ENCODE peak calls at places on chromosomes 6 and 20, in seven cellular contexts. Q is K562, J is GM12878, C is SK-N-SH, I is H1, K is sigmoid colon, D is prostate gland. X is an unnamed sample.

GRCh38 chr6:133474516-133474915 is 233.4 kb downstream of the EYA4 start:
- DNase-seq in Q (no peak), J (no peak), C (no peak), I (no peak), K (no peak), D (no peak), X (no peak)

GRCh38 chr6:75023634-75024033 is 182.2 kb downstream of the COL12A1 start:
- DNase-seq in Q (no peak), J (no peak), C (no peak), I (no peak), K (no peak), D (no peak), X (no peak)

GRCh38 chr6:87785229-87785862 is 83.3 kb upstream of the AKIRIN2 start:
- DNase-seq in Q (no peak), J (no peak), C (no peak), I (no peak), K (no peak), D (no peak), X (no peak)

GRCh38 chr20:36251426-36251825 is 15.1 kb downstream of the AAR2 start:
- DNase-seq in Q (no peak), J (no peak), C (no peak), I (no peak), K (peak; percentile 2), D (no peak), X (no peak)

GRCh38 chr20:35515949-35516645 is 13.4 kb downstream of the C20orf173 start:
- DNase-seq in Q (peak; percentile 22), J (no peak), C (no peak), I (no peak), K (no peak), D (no peak), X (no peak)

GRCh38 chr6:22727709-22728108 is 158.3 kb downstream of the HDGFL1 start:
- DNase-seq in Q (no peak), J (no peak), C (no peak), I (no peak), K (no peak), D (no peak), X (no peak)

GRCh38 chr6:139855741-139856206 is 481.3 kb upstream of the CITED2 start:
- DNase-seq in Q (no peak), J (no peak), C (no peak), I (no peak), K (no peak), D (no peak), X (no peak)

GRCh38 chr20:19426356-19426755 is 213.9 kb downstream of the SLC24A3 start:
- DNase-seq in Q (no peak), J (no peak), C (no peak), I (no peak), K (no peak), D (no peak), X (no peak)

GRCh38 chr6:16332175-16332542 is 93.8 kb downstream of the GMPR start:
- DNase-seq in Q (peak; percentile 92), J (peak; percentile 78), C (peak; percentile 81), I (peak; percentile 64), K (peak; percentile 90), D (peak; percentile 83), X (no peak)

GRCh38 chr6:147141690-147142308 is 62.4 kb upstream of the STXBP5 start:
- DNase-seq in Q (peak; percentile 51), J (no peak), C (no peak), I (no peak), K (no peak), D (no peak), X (no peak)

GRCh38 chr6:111154981-111155380 is 67.7 kb downstream of the SLC16A10 start:
- DNase-seq in Q (no peak), J (no peak), C (no peak), I (no peak), K (no peak), D (no peak), X (no peak)

GRCh38 chr6:150072201-150072600 is 3.3 kb upstream of the ULBP3 start:
- DNase-seq in Q (peak; percentile 84), J (no peak), C (no peak), I (no peak), K (no peak), D (peak; percentile 56), X (no peak)

GRCh38 chr20:58693226-58694006 is 816 bp downstream of the NPEPL1 start:
- DNase-seq in Q (no peak), J (no peak), C (no peak), I (no peak), K (peak; percentile 73), D (no peak), X (no peak)

GRCh38 chr6:163985710-163986109 is 571.2 kb downstream of the QKI start:
- DNase-seq in Q (no peak), J (no peak), C (no peak), I (no peak), K (no peak), D (no peak), X (peak; percentile 88)

GRCh38 chr6:85092224-85092623 is 327.8 kb upstream of the TBX18 start:
- DNase-seq in Q (no peak), J (no peak), C (no peak), I (no peak), K (no peak), D (no peak), X (no peak)

GRCh38 chr6:96834070-96834469 is 3.2 kb downstream of the GPR63 start:
- DNase-seq in Q (no peak), J (no peak), C (no peak), I (no peak), K (no peak), D (no peak), X (no peak)

GRCh38 chr6:73637404-73637803 is 16.4 kb downstream of the SLC17A5 start:
- DNase-seq in Q (no peak), J (no peak), C (no peak), I (no peak), K (no peak), D (no peak), X (no peak)

GRCh38 chr6:30074331-30075093 is 1.1 kb downstream of the RNF39 start:
- DNase-seq in Q (no peak), J (no peak), C (peak; percentile 39), I (no peak), K (no peak), D (peak; percentile 41), X (no peak)

GRCh38 chr6:142523485-142523884 is 221.7 kb downstream of the ADGRG6 start:
- DNase-seq in Q (no peak), J (no peak), C (no peak), I (no peak), K (no peak), D (no peak), X (no peak)

GRCh38 chr6:135535989-135536414 is 38.5 kb upstream of the AHI1 start:
- DNase-seq in Q (peak; percentile 53), J (peak; percentile 4), C (peak; percentile 37), I (no peak), K (no peak), D (peak; percentile 8), X (no peak)

GRCh38 chr6:73732845-73733675 is 37.1 kb downstream of the CD109 start:
- DNase-seq in Q (peak; percentile 77), J (peak; percentile 31), C (peak; percentile 54), I (no peak), K (peak; percentile 83), D (peak; percentile 58), X (no peak)

GRCh38 chr20:32064667-32065066 is 12.6 kb downstream of the HCK start:
- DNase-seq in Q (no peak), J (peak; percentile 74), C (no peak), I (no peak), K (no peak), D (no peak), X (no peak)

GRCh38 chr20:16947346-16947943 is 199.3 kb downstream of the OTOR start:
- DNase-seq in Q (no peak), J (no peak), C (no peak), I (no peak), K (no peak), D (no peak), X (no peak)

GRCh38 chr6:14382381-14383236 is 265.0 kb downstream of the CD83 start:
- DNase-seq in Q (no peak), J (no peak), C (no peak), I (no peak), K (no peak), D (no peak), X (no peak)

GRCh38 chr6:37698264-37699137 is 818 bp upstream of the MDGA1 start:
- DNase-seq in Q (peak; percentile 34), J (no peak), C (peak; percentile 90), I (no peak), K (peak; percentile 72), D (peak; percentile 33), X (no peak)

DNA sequence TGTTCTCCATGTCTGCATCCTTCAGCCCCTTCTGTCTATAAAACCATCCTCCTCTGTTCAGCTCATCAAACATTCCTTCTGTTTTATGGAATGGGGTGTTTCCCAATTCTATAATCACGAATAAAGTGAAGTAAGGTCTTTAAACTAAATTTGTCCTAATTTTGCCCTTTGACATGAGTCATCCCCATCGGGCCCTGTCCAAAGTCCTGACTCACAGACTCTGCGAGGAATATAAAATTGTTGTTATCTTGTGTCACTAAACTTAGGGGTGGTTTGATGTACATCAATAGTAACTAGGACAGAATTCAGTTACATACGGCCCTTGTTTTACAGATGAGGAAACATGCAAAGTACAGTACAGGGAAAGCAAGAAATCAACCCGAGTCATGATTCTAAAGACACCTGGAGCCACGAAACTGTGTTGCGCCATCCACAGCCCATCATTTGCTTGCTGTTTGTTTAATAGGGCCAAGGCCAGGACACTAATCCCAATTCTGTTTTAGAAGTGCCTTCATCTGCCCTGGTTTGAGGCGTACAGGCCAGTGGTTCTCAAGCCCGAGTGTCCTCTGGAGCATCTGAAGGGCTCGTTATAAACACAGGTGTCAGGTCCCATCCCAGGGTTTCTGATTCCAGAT is 2.8 kb downstream of the ACSS1 start:
- DNase-seq in Q (no peak), J (no peak), C (no peak), I (no peak), K (peak; percentile 62), D (no peak), X (no peak)
- H3K27ac ChIP-seq in Q (no peak overlapping the region), J (no peak overlapping the region), C (no peak overlapping the region), I (no peak overlapping the region), K (peak overlapping the region; percentile 97), D (no peak overlapping the region), X (peak overlapping the region; percentile 98)

DNA sequence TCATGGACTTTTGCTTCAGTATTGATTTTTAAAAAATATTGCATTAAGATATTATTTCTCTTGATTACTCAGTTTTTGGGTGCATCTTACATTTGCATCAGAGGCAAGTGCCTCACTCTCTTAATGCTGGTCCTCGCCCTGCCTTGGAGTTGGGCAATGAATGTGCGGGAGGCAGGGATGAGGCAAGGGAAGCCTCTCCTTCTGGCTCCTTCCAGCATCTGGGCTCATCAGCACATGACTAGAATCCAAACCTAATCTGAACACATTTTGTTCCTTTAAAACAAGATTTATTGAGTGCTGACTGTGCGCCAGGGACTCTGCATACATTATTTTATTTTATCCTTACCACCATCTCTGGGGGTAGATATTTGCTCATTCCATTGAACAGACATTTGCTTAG is 71.8 kb upstream of the ZNFX1 start:
- DNase-seq in Q (no peak), J (no peak), C (no peak), I (no peak), K (peak; percentile 92), D (no peak), X (no peak)
- TF ChIP-seq POLR2AphosphoS5 in Q (no peak), J (no peak), C (no peak), I (no peak), K (peak; percentile 63), D (peak; percentile 74), X (peak; percentile 73)

GRCh38 chr6:137708481-137708880 is 158.6 kb upstream of the TNFAIP3 start:
- DNase-seq in Q (no peak), J (no peak), C (no peak), I (no peak), K (no peak), D (no peak), X (no peak)
- H3K27ac ChIP-seq in Q (no peak overlapping the region), J (peak overlapping the region; percentile 64), C (no peak overlapping the region), I (no peak overlapping the region), K (no peak overlapping the region), D (no peak overlapping the region), X (no peak overlapping the region)

GRCh38 chr20:63287697-63288580 is 5.0 kb upstream of the COL20A1 start:
- DNase-seq in Q (no peak), J (no peak), C (no peak), I (no peak), K (no peak), D (no peak), X (no peak)
- TF ChIP-seq POLR2AphosphoS5 in Q (no peak), J (no peak), C (no peak), I (no peak), K (no peak), D (no peak), X (no peak)

X was measured in esophagus muscularis mucosa.